ENCODE peak calls at places on chromosomes 7 and 10, in four cellular contexts. One of them, this sample, is unnamed.

GRCh38 chr10:64648915-64649314 is 1127.7 kb downstream of the REEP3 start:
- DNase-seq in tibial nerve: no peak
- DNase-seq in foreskin fibroblast: no peak
- DNase-seq in omental fat pad: no peak
- DNase-seq in this sample: no peak

GRCh38 chr10:107653832-107654287 is 489.4 kb upstream of the SORCS1 start:
- DNase-seq in tibial nerve: no peak
- DNase-seq in foreskin fibroblast: peak; percentile 55
- DNase-seq in omental fat pad: no peak
- DNase-seq in this sample: no peak

GRCh38 chr10:680146-680545 is 9.3 kb downstream of the DIP2C start:
- DNase-seq in tibial nerve: no peak
- DNase-seq in foreskin fibroblast: no peak
- DNase-seq in omental fat pad: no peak
- DNase-seq in this sample: no peak

GRCh38 chr7:98515201-98515600 is 101.9 kb upstream of the NPTX2 start:
- DNase-seq in tibial nerve: no peak
- DNase-seq in foreskin fibroblast: no peak
- DNase-seq in omental fat pad: no peak
- DNase-seq in this sample: no peak

GRCh38 chr7:32163911-32164310 is 93.7 kb upstream of the PDE1C start:
- DNase-seq in tibial nerve: no peak
- DNase-seq in foreskin fibroblast: no peak
- DNase-seq in omental fat pad: no peak
- DNase-seq in this sample: no peak

GRCh38 chr7:66306243-66306642 is 101.1 kb downstream of the TPST1 start:
- DNase-seq in tibial nerve: no peak
- DNase-seq in foreskin fibroblast: no peak
- DNase-seq in omental fat pad: no peak
- DNase-seq in this sample: no peak

GRCh38 chr7:45069444-45070253 is 19.1 kb downstream of the NACAD start:
- DNase-seq in tibial nerve: no peak
- DNase-seq in foreskin fibroblast: no peak
- DNase-seq in omental fat pad: no peak
- DNase-seq in this sample: no peak

GRCh38 chr10:15197276-15197675 is 28.8 kb upstream of the NMT2 start:
- DNase-seq in tibial nerve: no peak
- DNase-seq in foreskin fibroblast: no peak
- DNase-seq in omental fat pad: no peak
- DNase-seq in this sample: no peak

GRCh38 chr10:48670978-48671913 is 13.4 kb upstream of the WDFY4 start:
- DNase-seq in tibial nerve: no peak
- DNase-seq in foreskin fibroblast: no peak
- DNase-seq in omental fat pad: no peak
- DNase-seq in this sample: peak; percentile 33

GRCh38 chr10:86535057-86535882 is 13.7 kb upstream of the WAPL start:
- DNase-seq in tibial nerve: peak; percentile 46
- DNase-seq in foreskin fibroblast: peak; percentile 29
- DNase-seq in omental fat pad: peak; percentile 37
- DNase-seq in this sample: peak; percentile 25

GRCh38 chr7:47454066-47454950 is 127.6 kb downstream of the TNS3 start:
- DNase-seq in tibial nerve: no peak
- DNase-seq in foreskin fibroblast: peak; percentile 58
- DNase-seq in omental fat pad: peak; percentile 21
- DNase-seq in this sample: no peak

GRCh38 chr7:22399091-22399490 is 42.1 kb upstream of the RAPGEF5 start:
- DNase-seq in tibial nerve: no peak
- DNase-seq in foreskin fibroblast: no peak
- DNase-seq in omental fat pad: no peak
- DNase-seq in this sample: no peak

GRCh38 chr7:155803418-155804376 is 8.6 kb downstream of the SHH start:
- DNase-seq in tibial nerve: no peak
- DNase-seq in foreskin fibroblast: no peak
- DNase-seq in omental fat pad: no peak
- DNase-seq in this sample: no peak

GRCh38 chr7:77288676-77289320 is 89.2 kb upstream of the FGL2 start:
- DNase-seq in tibial nerve: no peak
- DNase-seq in foreskin fibroblast: no peak
- DNase-seq in omental fat pad: no peak
- DNase-seq in this sample: no peak

GRCh38 chr7:120735791-120736190 is 122.2 kb downstream of the TSPAN12 start:
- DNase-seq in tibial nerve: no peak
- DNase-seq in foreskin fibroblast: no peak
- DNase-seq in omental fat pad: no peak
- DNase-seq in this sample: no peak

GRCh38 chr7:156942708-156943090 is 6.8 kb upstream of the NOM1 start:
- DNase-seq in tibial nerve: no peak
- DNase-seq in foreskin fibroblast: no peak
- DNase-seq in omental fat pad: no peak
- DNase-seq in this sample: no peak

GRCh38 chr7:11831727-11832495 is at the start of gene THSD7A:
- DNase-seq in tibial nerve: no peak
- DNase-seq in foreskin fibroblast: peak; percentile 32
- DNase-seq in omental fat pad: no peak
- DNase-seq in this sample: peak; percentile 55

GRCh38 chr10:15084502-15084922 is 4.1 kb downstream of the ACBD7 start:
- DNase-seq in tibial nerve: no peak
- DNase-seq in foreskin fibroblast: peak; percentile 85
- DNase-seq in omental fat pad: no peak
- DNase-seq in this sample: no peak

GRCh38 chr10:31586708-31587107 is 267.7 kb downstream of the ZEB1 start:
- DNase-seq in tibial nerve: no peak
- DNase-seq in foreskin fibroblast: no peak
- DNase-seq in omental fat pad: no peak
- DNase-seq in this sample: no peak

GRCh38 chr10:132675031-132675740 is 110.8 kb downstream of the NKX6-2 start:
- DNase-seq in tibial nerve: no peak
- DNase-seq in foreskin fibroblast: no peak
- DNase-seq in omental fat pad: no peak
- DNase-seq in this sample: no peak

GRCh38 chr10:71771821-71772617 is 1.3 kb downstream of the VSIR start:
- DNase-seq in tibial nerve: no peak
- DNase-seq in foreskin fibroblast: peak; percentile 44
- DNase-seq in omental fat pad: no peak
- DNase-seq in this sample: no peak

GRCh38 chr10:110006358-110007170 is 1.2 kb upstream of the ADD3 start:
- DNase-seq in tibial nerve: peak; percentile 44
- DNase-seq in foreskin fibroblast: peak; percentile 84
- DNase-seq in omental fat pad: no peak
- DNase-seq in this sample: no peak

DNA sequence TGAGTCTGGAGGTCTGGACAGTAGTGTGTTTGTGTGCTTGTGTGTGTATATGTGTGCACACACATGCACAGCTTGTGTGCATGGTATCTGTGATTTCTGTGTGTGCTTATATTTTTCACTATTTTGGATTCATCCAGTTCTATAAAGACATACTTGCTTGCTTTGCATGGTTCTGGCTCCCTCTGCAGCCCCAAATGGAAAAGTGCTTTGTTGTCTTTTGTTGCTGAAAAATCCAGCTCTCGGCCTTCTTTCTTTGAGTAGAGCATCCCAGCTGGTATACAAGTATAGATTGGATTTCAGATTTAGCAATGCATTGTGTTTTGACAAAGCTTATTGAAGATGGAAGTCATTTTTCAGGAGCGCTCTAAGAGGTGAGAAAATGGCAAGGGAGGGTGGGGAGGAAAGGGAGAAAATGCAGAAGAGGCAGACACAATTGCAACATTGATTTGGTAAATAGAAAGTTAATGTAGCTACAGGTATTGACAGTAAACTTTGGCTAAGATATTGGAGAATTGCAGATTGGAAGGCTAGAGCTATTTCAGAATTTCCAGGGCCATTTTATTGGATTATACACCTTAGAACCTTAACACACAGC is 333.9 kb downstream of the AUTS2 start:
- DNase-seq in tibial nerve: no peak
- DNase-seq in foreskin fibroblast: no peak
- DNase-seq in omental fat pad: no peak
- DNase-seq in this sample: peak; percentile 33
- TF ChIP-seq CTCF in tibial nerve: peak; percentile 58
- TF ChIP-seq CTCF in foreskin fibroblast: peak; percentile 49
- TF ChIP-seq CTCF in omental fat pad: no peak
- TF ChIP-seq CTCF in this sample: peak; percentile 80

DNA sequence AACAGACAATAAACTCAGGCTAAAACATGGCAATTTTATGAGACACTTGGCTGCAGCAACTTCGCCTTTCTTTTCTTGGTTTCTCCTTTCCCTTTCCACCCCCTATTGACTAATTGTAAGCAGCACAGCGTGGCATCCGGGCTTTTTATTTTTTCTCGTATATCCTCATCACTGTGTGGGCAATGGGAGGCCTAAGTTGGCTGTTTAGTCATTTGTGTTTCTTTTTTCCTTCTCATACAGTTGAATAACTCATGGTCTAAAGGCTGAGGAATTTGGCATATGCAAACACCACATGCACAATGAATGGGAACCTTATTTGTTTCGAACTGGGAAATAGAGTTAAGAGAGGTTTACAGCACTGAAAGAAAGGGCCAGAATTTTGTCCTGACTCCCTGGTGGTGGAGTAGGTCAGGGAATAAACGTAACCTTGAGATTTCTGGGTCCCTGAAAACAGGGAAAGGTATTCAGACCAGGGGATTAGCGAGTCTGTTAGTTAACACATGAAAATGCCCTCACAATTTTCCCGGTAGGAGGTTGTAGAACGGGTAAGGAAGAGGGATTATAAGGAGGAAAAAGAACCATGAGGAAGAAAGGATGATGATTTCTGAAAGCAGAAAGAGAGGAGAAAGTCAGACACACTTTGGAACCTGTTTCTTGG is 858.3 kb downstream of the KCNMA1 start:
- DNase-seq in tibial nerve: no peak
- DNase-seq in foreskin fibroblast: peak; percentile 35
- DNase-seq in omental fat pad: no peak
- DNase-seq in this sample: peak; percentile 12
- TF ChIP-seq CTCF in tibial nerve: peak; percentile 42
- TF ChIP-seq CTCF in foreskin fibroblast: no peak
- TF ChIP-seq CTCF in omental fat pad: no peak
- TF ChIP-seq CTCF in this sample: peak; percentile 39

DNA sequence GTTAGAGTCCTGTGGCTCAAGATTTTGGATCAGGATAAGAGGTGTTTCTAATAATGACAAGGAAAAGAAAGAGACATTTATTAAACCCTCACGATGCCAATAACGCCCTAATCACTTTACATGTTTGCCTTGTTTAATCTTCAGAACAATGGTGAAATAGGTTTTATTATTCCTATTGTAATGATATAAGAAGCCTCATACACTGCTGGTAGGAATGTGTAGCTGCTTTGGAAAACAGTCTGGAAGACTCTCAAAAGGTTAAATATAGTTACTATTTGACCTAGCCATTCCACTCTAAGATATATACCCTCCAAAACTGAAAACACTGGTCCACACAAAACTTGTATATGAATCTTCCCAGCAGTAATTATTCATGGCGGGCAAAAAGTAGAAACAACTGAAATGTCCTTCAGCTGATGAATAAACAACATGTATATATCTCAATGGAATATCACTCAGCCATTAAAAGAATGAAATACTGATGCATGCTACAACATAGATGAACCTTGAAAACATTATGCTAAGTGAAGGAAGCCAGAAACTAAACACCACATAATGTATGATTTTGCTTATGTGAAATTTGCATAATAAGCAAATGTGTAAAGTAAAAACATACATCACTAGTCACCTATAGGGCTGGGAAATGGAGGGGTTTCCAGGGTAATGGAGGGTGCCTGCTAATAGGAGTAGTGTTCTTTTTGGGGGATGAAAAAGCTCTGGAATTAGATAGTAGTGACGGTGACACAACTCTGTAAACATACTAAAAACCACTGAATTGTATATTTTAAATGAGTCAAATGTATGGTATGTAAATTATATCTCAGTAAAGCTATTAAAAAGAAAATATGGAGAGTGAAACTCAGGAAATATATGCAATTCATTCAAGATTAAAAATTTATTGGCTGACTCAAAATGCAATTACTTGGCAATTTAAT is 76.9 kb upstream of the ANK3 start:
- DNase-seq in tibial nerve: no peak
- DNase-seq in foreskin fibroblast: no peak
- DNase-seq in omental fat pad: no peak
- DNase-seq in this sample: no peak
- TF ChIP-seq CTCF in tibial nerve: no peak
- TF ChIP-seq CTCF in foreskin fibroblast: no peak
- TF ChIP-seq CTCF in omental fat pad: no peak
- TF ChIP-seq CTCF in this sample: peak; percentile 31

GRCh38 chr10:75234683-75235374 is 928 bp downstream of the COMTD1 start:
- DNase-seq in tibial nerve: no peak
- DNase-seq in foreskin fibroblast: no peak
- DNase-seq in omental fat pad: no peak
- DNase-seq in this sample: peak; percentile 31

GRCh38 chr10:75233444-75234016 is 2.2 kb downstream of the COMTD1 start:
- DNase-seq in tibial nerve: no peak
- DNase-seq in foreskin fibroblast: no peak
- DNase-seq in omental fat pad: no peak
- DNase-seq in this sample: no peak

GRCh38 chr10:75234017-75234682 is 1.6 kb downstream of the COMTD1 start:
- DNase-seq in tibial nerve: peak; percentile 82
- DNase-seq in foreskin fibroblast: peak; percentile 90
- DNase-seq in omental fat pad: peak; percentile 81
- DNase-seq in this sample: peak; percentile 76

GRCh38 chr10:75236178-75236825 is 545 bp upstream of the COMTD1 start:
- DNase-seq in tibial nerve: no peak
- DNase-seq in foreskin fibroblast: no peak
- DNase-seq in omental fat pad: no peak
- DNase-seq in this sample: no peak

GRCh38 chr10:75235375-75236177 is at the start of gene COMTD1:
- DNase-seq in tibial nerve: peak; percentile 84
- DNase-seq in foreskin fibroblast: peak; percentile 85
- DNase-seq in omental fat pad: peak; percentile 60
- DNase-seq in this sample: peak; percentile 93
- TF ChIP-seq CTCF in tibial nerve: peak; percentile 100
- TF ChIP-seq CTCF in foreskin fibroblast: peak; percentile 100
- TF ChIP-seq CTCF in omental fat pad: no peak
- TF ChIP-seq CTCF in this sample: peak; percentile 100

DNA sequence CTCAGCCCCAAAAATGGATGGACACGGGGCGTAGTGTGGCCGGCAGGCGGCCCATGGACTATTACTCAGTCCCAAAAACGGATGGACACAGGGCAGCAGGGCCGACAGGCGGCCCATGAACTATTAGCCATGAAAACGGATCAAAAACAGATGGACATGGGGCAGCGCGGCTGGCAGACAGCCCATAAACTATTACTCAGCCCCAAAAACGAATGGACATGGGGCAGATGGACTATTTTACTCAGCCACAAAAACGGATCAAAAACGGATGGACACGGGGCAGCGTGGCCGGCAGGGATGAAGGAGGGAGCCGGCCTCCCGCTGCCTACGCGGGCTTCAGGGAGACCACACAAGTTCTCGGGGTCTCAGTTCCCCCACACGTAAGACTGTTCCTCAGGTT is 32.9 kb downstream of the GPER1 start:
- DNase-seq in tibial nerve: no peak
- DNase-seq in foreskin fibroblast: no peak
- DNase-seq in omental fat pad: no peak
- DNase-seq in this sample: no peak
- TF ChIP-seq CTCF in tibial nerve: no peak
- TF ChIP-seq CTCF in foreskin fibroblast: no peak
- TF ChIP-seq CTCF in omental fat pad: no peak
- TF ChIP-seq CTCF in this sample: no peak